ENCODE peak calls at places on chromosomes 16 and 17, in seven cellular contexts. D is EL; W is BJ; F is A673; B is stimulated activated CD4-positive, alpha-beta T cell treated with anti-CD3 and anti-CD28 coated beads, Interleukin-12 subunit alpha, Interleukin-12 subunit beta, amount 100 ng/mL, for 4 hours; M is hippocampal formation; A is aorta. P is an unnamed sample.

GRCh38 chr17:82444941-82445521 is 5.5 kb downstream of the CYBC1 start:
- DNase-seq in W (no peak), D (no peak), F (no peak), M (no peak), A (peak; percentile 61), B (no peak), P (peak; percentile 31)

GRCh38 chr16:50588276-50588675 is 40.1 kb downstream of the NKD1 start:
- DNase-seq in M (no peak), B (no peak), W (no peak), D (no peak), A (peak; percentile 13), F (no peak), P (no peak)

GRCh38 chr16:89453662-89454321 is 36.6 kb downstream of the ANKRD11 start:
- DNase-seq in D (peak; percentile 33), F (no peak), A (no peak), W (no peak), B (no peak), M (no peak), P (no peak)

GRCh38 chr16:50838885-50839284 is 97.0 kb downstream of the CYLD start:
- DNase-seq in B (no peak), D (no peak), M (no peak), A (no peak), W (no peak), F (no peak), P (no peak)

GRCh38 chr16:71916397-71916920 is 21.1 kb downstream of the IST1 start:
- DNase-seq in M (no peak), D (no peak), W (no peak), B (no peak), A (no peak), F (no peak), P (peak; percentile 21)

GRCh38 chr16:22855231-22855630 is 41.3 kb downstream of the HS3ST2 start:
- DNase-seq in M (no peak), A (no peak), B (no peak), W (no peak), F (no peak), D (no peak), P (no peak)

GRCh38 chr16:14489460-14489859 is 140.6 kb downstream of the PARN start:
- DNase-seq in B (no peak), D (no peak), W (no peak), A (no peak), M (no peak), F (peak; percentile 78), P (no peak)

GRCh38 chr16:58638148-58639036 is 8.8 kb upstream of the CNOT1 start:
- DNase-seq in D (peak; percentile 89), A (peak; percentile 75), B (no peak), W (peak; percentile 70), M (no peak), F (peak; percentile 35), P (no peak)

GRCh38 chr17:72984145-72984924 is 108.2 kb downstream of the SLC39A11 start:
- DNase-seq in B (no peak), D (peak; percentile 86), M (no peak), A (no peak), W (peak; percentile 51), F (no peak), P (no peak)

GRCh38 chr16:67244387-67245188 is 2.7 kb downstream of the FHOD1 start:
- DNase-seq in A (peak; percentile 87), B (peak; percentile 67), D (peak; percentile 98), W (peak; percentile 64), M (peak; percentile 22), F (peak; percentile 95), P (peak; percentile 50)

GRCh38 chr17:77124192-77124908 is 16.4 kb upstream of the SEC14L1 start:
- DNase-seq in M (no peak), A (no peak), F (no peak), B (no peak), D (peak; percentile 90), W (no peak), P (no peak)

GRCh38 chr17:35390663-35391062 is 17.2 kb upstream of the SLFN11 start:
- DNase-seq in B (no peak), F (no peak), W (no peak), M (no peak), A (no peak), D (no peak), P (no peak)

GRCh38 chr17:59899099-59899498 is 6.2 kb downstream of the RPS6KB1 start:
- DNase-seq in A (no peak), D (no peak), F (peak; percentile 14), B (no peak), M (no peak), W (no peak), P (no peak)

GRCh38 chr17:81329927-81330883 is 35.1 kb upstream of the SLC38A10 start:
- DNase-seq in M (no peak), F (no peak), A (no peak), W (no peak), B (no peak), D (no peak), P (no peak)

GRCh38 chr17:5069724-5070123 is 8.5 kb upstream of the ZFP3 start:
- DNase-seq in D (no peak), M (no peak), F (no peak), B (no peak), W (no peak), A (no peak), P (no peak)

GRCh38 chr16:1258906-1259759 is 3.3 kb downstream of the TPSD1 start:
- DNase-seq in W (no peak), B (no peak), F (no peak), D (no peak), A (no peak), M (no peak), P (no peak)

GRCh38 chr17:68006797-68007196 is 10.5 kb upstream of the C17orf58 start:
- DNase-seq in M (no peak), W (no peak), D (no peak), F (no peak), B (no peak), A (no peak), P (no peak)

GRCh38 chr17:2122641-2123302 is 67.9 kb downstream of the HIC1 start:
- DNase-seq in M (peak; percentile 9), B (no peak), A (peak; percentile 88), F (peak; percentile 66), D (no peak), W (no peak), P (peak; percentile 66)

GRCh38 chr16:84281077-84281476 is 13.6 kb upstream of the WFDC1 start:
- DNase-seq in B (no peak), W (no peak), M (no peak), D (peak; percentile 23), F (peak; percentile 42), A (no peak), P (no peak)

GRCh38 chr17:48555183-48555615 is 10.3 kb upstream of the HOXB2 start:
- DNase-seq in F (peak; percentile 92), A (no peak), W (no peak), B (no peak), M (no peak), D (peak; percentile 46), P (no peak)

GRCh38 chr16:4615389-4616046 is 830 bp upstream of the UBALD1 start:
- DNase-seq in B (no peak), W (no peak), M (no peak), F (no peak), D (no peak), A (peak; percentile 80), P (no peak)

GRCh38 chr16:1914759-1915387 is 3.3 kb downstream of the HS3ST6 start:
- DNase-seq in M (no peak), A (no peak), B (no peak), F (no peak), D (no peak), W (no peak), P (no peak)

GRCh38 chr17:81445642-81446500 is 50.6 kb downstream of the BAHCC1 start:
- DNase-seq in D (no peak), A (no peak), W (no peak), B (no peak), F (no peak), M (no peak), P (no peak)

GRCh38 chr17:73189417-73190099 is 3.3 kb upstream of the COG1 start:
- DNase-seq in M (peak; percentile 35), F (peak; percentile 30), B (no peak), W (no peak), A (peak; percentile 47), D (peak; percentile 55), P (peak; percentile 58)

GRCh38 chr17:55625516-55625915 is 97.1 kb downstream of the TMEM100 start:
- DNase-seq in F (no peak), D (no peak), A (no peak), W (no peak), B (no peak), M (no peak), P (no peak)

GRCh38 chr17:43003542-43004172 is 2.9 kb upstream of the IFI35 start:
- DNase-seq in M (no peak), B (no peak), A (peak; percentile 87), D (peak; percentile 84), F (no peak), W (no peak), P (no peak)

GRCh38 chr16:56306690-56307533 is 115.6 kb downstream of the GNAO1 start:
- DNase-seq in B (no peak), A (no peak), M (peak; percentile 39), W (no peak), F (no peak), D (no peak), P (no peak)

GRCh38 chr17:67223924-67224323 is 21.1 kb downstream of the HELZ start:
- DNase-seq in D (no peak), A (no peak), M (no peak), F (peak; percentile 62), W (no peak), B (no peak), P (no peak)

P was measured in midbrain.